ENCODE peak calls at places on chromosomes 1 and 21, in seven cellular contexts. One of them, this sample, is unnamed.
A peak's percentile ranks its signal among the peaks of the same experiment; 100 is the strongest.

GRCh38 chr1:38858833-38859560 is 575 bp downstream of the RRAGC start:
- DNase-seq in mucosa of descending colon: peak; percentile 74
- DNase-seq in cardiac fibroblast: peak; percentile 80
- DNase-seq in kidney tubule cell: peak; percentile 86
- DNase-seq in skeletal muscle cell: no peak
- DNase-seq in cardiac muscle cell: peak; percentile 71
- DNase-seq in GM13977: peak; percentile 57
- DNase-seq in this sample: peak; percentile 82

GRCh38 chr1:93124556-93125368 is 45.7 kb downstream of the MTF2 start:
- DNase-seq in mucosa of descending colon: no peak
- DNase-seq in cardiac fibroblast: no peak
- DNase-seq in kidney tubule cell: no peak
- DNase-seq in skeletal muscle cell: no peak
- DNase-seq in cardiac muscle cell: no peak
- DNase-seq in GM13977: no peak
- DNase-seq in this sample: no peak

GRCh38 chr1:171902527-171902926 is 61.2 kb downstream of the DNM3 start:
- DNase-seq in mucosa of descending colon: no peak
- DNase-seq in cardiac fibroblast: no peak
- DNase-seq in kidney tubule cell: no peak
- DNase-seq in skeletal muscle cell: no peak
- DNase-seq in cardiac muscle cell: no peak
- DNase-seq in GM13977: no peak
- DNase-seq in this sample: no peak

GRCh38 chr1:18485227-18485626 is 4.5 kb downstream of the KLHDC7A start:
- DNase-seq in mucosa of descending colon: no peak
- DNase-seq in cardiac fibroblast: no peak
- DNase-seq in kidney tubule cell: no peak
- DNase-seq in skeletal muscle cell: no peak
- DNase-seq in cardiac muscle cell: no peak
- DNase-seq in GM13977: no peak
- DNase-seq in this sample: no peak

GRCh38 chr21:35046880-35047229 is 2.2 kb downstream of the RUNX1 start:
- DNase-seq in mucosa of descending colon: no peak
- DNase-seq in cardiac fibroblast: no peak
- DNase-seq in kidney tubule cell: peak; percentile 74
- DNase-seq in skeletal muscle cell: no peak
- DNase-seq in cardiac muscle cell: no peak
- DNase-seq in GM13977: no peak
- DNase-seq in this sample: no peak

GRCh38 chr1:198560093-198560638 is 19.7 kb upstream of the ATP6V1G3 start:
- DNase-seq in mucosa of descending colon: peak; percentile 15
- DNase-seq in cardiac fibroblast: peak; percentile 28
- DNase-seq in kidney tubule cell: no peak
- DNase-seq in skeletal muscle cell: no peak
- DNase-seq in cardiac muscle cell: no peak
- DNase-seq in GM13977: no peak
- DNase-seq in this sample: no peak

GRCh38 chr1:230268371-230269170 is 157.6 kb downstream of the PGBD5 start:
- DNase-seq in mucosa of descending colon: peak; percentile 69
- DNase-seq in cardiac fibroblast: peak; percentile 77
- DNase-seq in kidney tubule cell: peak; percentile 76
- DNase-seq in skeletal muscle cell: peak; percentile 36
- DNase-seq in cardiac muscle cell: peak; percentile 81
- DNase-seq in GM13977: peak; percentile 60
- DNase-seq in this sample: peak; percentile 78

GRCh38 chr21:32207096-32207716 is 71.6 kb downstream of the MIS18A start:
- DNase-seq in mucosa of descending colon: no peak
- DNase-seq in cardiac fibroblast: no peak
- DNase-seq in kidney tubule cell: no peak
- DNase-seq in skeletal muscle cell: no peak
- DNase-seq in cardiac muscle cell: peak; percentile 51
- DNase-seq in GM13977: no peak
- DNase-seq in this sample: no peak

GRCh38 chr1:96346708-96347107 is 374.9 kb upstream of the PTBP2 start:
- DNase-seq in mucosa of descending colon: no peak
- DNase-seq in cardiac fibroblast: no peak
- DNase-seq in kidney tubule cell: no peak
- DNase-seq in skeletal muscle cell: no peak
- DNase-seq in cardiac muscle cell: no peak
- DNase-seq in GM13977: no peak
- DNase-seq in this sample: no peak

GRCh38 chr1:101236546-101237228 is at the start of gene S1PR1:
- DNase-seq in mucosa of descending colon: peak; percentile 37
- DNase-seq in cardiac fibroblast: peak; percentile 83
- DNase-seq in kidney tubule cell: peak; percentile 45
- DNase-seq in skeletal muscle cell: peak; percentile 37
- DNase-seq in cardiac muscle cell: peak; percentile 96
- DNase-seq in GM13977: peak; percentile 40
- DNase-seq in this sample: peak; percentile 29

GRCh38 chr1:221575605-221576004 is 166.3 kb downstream of the DUSP10 start:
- DNase-seq in mucosa of descending colon: no peak
- DNase-seq in cardiac fibroblast: peak; percentile 14
- DNase-seq in kidney tubule cell: peak; percentile 39
- DNase-seq in skeletal muscle cell: no peak
- DNase-seq in cardiac muscle cell: no peak
- DNase-seq in GM13977: no peak
- DNase-seq in this sample: no peak

GRCh38 chr1:109239580-109240068 is 9.7 kb upstream of the CELSR2 start:
- DNase-seq in mucosa of descending colon: peak; percentile 43
- DNase-seq in cardiac fibroblast: peak; percentile 51
- DNase-seq in kidney tubule cell: peak; percentile 58
- DNase-seq in skeletal muscle cell: no peak
- DNase-seq in cardiac muscle cell: peak; percentile 67
- DNase-seq in GM13977: peak; percentile 59
- DNase-seq in this sample: no peak

GRCh38 chr1:153192697-153193096 is 10.5 kb upstream of the LELP1 start:
- DNase-seq in mucosa of descending colon: no peak
- DNase-seq in cardiac fibroblast: no peak
- DNase-seq in kidney tubule cell: peak; percentile 10
- DNase-seq in skeletal muscle cell: no peak
- DNase-seq in cardiac muscle cell: peak; percentile 52
- DNase-seq in GM13977: no peak
- DNase-seq in this sample: no peak

GRCh38 chr1:28864695-28865094 is 49.7 kb upstream of the EPB41 start:
- DNase-seq in mucosa of descending colon: no peak
- DNase-seq in cardiac fibroblast: no peak
- DNase-seq in kidney tubule cell: no peak
- DNase-seq in skeletal muscle cell: no peak
- DNase-seq in cardiac muscle cell: no peak
- DNase-seq in GM13977: no peak
- DNase-seq in this sample: no peak

GRCh38 chr1:28296401-28297220 is 32.2 kb upstream of the MED18 start:
- DNase-seq in mucosa of descending colon: peak; percentile 85
- DNase-seq in cardiac fibroblast: peak; percentile 38
- DNase-seq in kidney tubule cell: peak; percentile 68
- DNase-seq in skeletal muscle cell: peak; percentile 29
- DNase-seq in cardiac muscle cell: peak; percentile 71
- DNase-seq in GM13977: no peak
- DNase-seq in this sample: peak; percentile 85

GRCh38 chr1:47323475-47324105 is 9.6 kb upstream of the STIL start:
- DNase-seq in mucosa of descending colon: peak; percentile 50
- DNase-seq in cardiac fibroblast: no peak
- DNase-seq in kidney tubule cell: peak; percentile 74
- DNase-seq in skeletal muscle cell: no peak
- DNase-seq in cardiac muscle cell: no peak
- DNase-seq in GM13977: no peak
- DNase-seq in this sample: no peak

GRCh38 chr1:48870596-48870995 is 93.9 kb upstream of the BEND5 start:
- DNase-seq in mucosa of descending colon: no peak
- DNase-seq in cardiac fibroblast: peak; percentile 40
- DNase-seq in kidney tubule cell: peak; percentile 27
- DNase-seq in skeletal muscle cell: no peak
- DNase-seq in cardiac muscle cell: peak; percentile 22
- DNase-seq in GM13977: no peak
- DNase-seq in this sample: no peak